ENCODE peak calls at places on chromosomes 4 and X, in four cellular contexts. One of them, this sample, is unnamed.

GRCh38 chr4:143186202-143186601 is 1.5 kb downstream of the USP38 start:
- DNase-seq in heart left ventricle: no peak
- DNase-seq in fibroblast of the aortic adventitia: peak; percentile 7
- DNase-seq in aorta: no peak
- DNase-seq in this sample: no peak

GRCh38 chrX:8204169-8204935 is 33.3 kb upstream of the VCX2 start:
- DNase-seq in fibroblast of the aortic adventitia: no peak
- DNase-seq in heart left ventricle: no peak
- DNase-seq in aorta: no peak
- DNase-seq in this sample: no peak

GRCh38 chr4:41505161-41505653 is 32.8 kb upstream of the LIMCH1 start:
- DNase-seq in fibroblast of the aortic adventitia: peak; percentile 40
- DNase-seq in heart left ventricle: peak; percentile 55
- DNase-seq in aorta: peak; percentile 77
- DNase-seq in this sample: no peak

GRCh38 chrX:16186380-16187007 is 19.2 kb downstream of the MAGEB17 start:
- DNase-seq in fibroblast of the aortic adventitia: no peak
- DNase-seq in aorta: no peak
- DNase-seq in heart left ventricle: no peak
- DNase-seq in this sample: no peak

GRCh38 chrX:33204889-33205288 is 6.5 kb downstream of the DMD start:
- DNase-seq in aorta: no peak
- DNase-seq in fibroblast of the aortic adventitia: peak; percentile 49
- DNase-seq in heart left ventricle: peak; percentile 21
- DNase-seq in this sample: no peak

GRCh38 chrX:66074920-66075879 is 35.3 kb upstream of the VSIG4 start:
- DNase-seq in aorta: peak; percentile 76
- DNase-seq in fibroblast of the aortic adventitia: no peak
- DNase-seq in heart left ventricle: peak; percentile 67
- DNase-seq in this sample: no peak

GRCh38 chrX:47828984-47829383 is 7.7 kb upstream of the ZNF81 start:
- DNase-seq in fibroblast of the aortic adventitia: no peak
- DNase-seq in heart left ventricle: no peak
- DNase-seq in aorta: no peak
- DNase-seq in this sample: no peak

GRCh38 chr4:104491396-104491821 is 3.3 kb downstream of the CXXC4 start:
- DNase-seq in fibroblast of the aortic adventitia: no peak
- DNase-seq in heart left ventricle: peak; percentile 58
- DNase-seq in aorta: peak; percentile 83
- DNase-seq in this sample: no peak

GRCh38 chrX:111868726-111869638 is 7.0 kb upstream of the TRPC5OS start:
- DNase-seq in fibroblast of the aortic adventitia: peak; percentile 5
- DNase-seq in aorta: no peak
- DNase-seq in heart left ventricle: no peak
- DNase-seq in this sample: no peak

GRCh38 chr4:183256756-183257385 is 63.2 kb downstream of the CLDN22 start:
- DNase-seq in aorta: peak; percentile 85
- DNase-seq in heart left ventricle: peak; percentile 68
- DNase-seq in fibroblast of the aortic adventitia: peak; percentile 58
- DNase-seq in this sample: no peak

GRCh38 chr4:14749910-14750309 is 252.4 kb upstream of the CPEB2 start:
- DNase-seq in aorta: no peak
- DNase-seq in fibroblast of the aortic adventitia: peak; percentile 14
- DNase-seq in heart left ventricle: peak; percentile 54
- DNase-seq in this sample: no peak

GRCh38 chr4:154049457-154050181 is 260.7 kb upstream of the SFRP2 start:
- DNase-seq in heart left ventricle: no peak
- DNase-seq in aorta: no peak
- DNase-seq in fibroblast of the aortic adventitia: peak; percentile 67
- DNase-seq in this sample: peak; percentile 73

GRCh38 chrX:53086464-53086863 is 4.3 kb downstream of the TSPYL2 start:
- DNase-seq in aorta: no peak
- DNase-seq in heart left ventricle: peak; percentile 63
- DNase-seq in fibroblast of the aortic adventitia: no peak
- DNase-seq in this sample: no peak

GRCh38 chr4:182885738-182886077 is 31.5 kb downstream of the DCTD start:
- DNase-seq in heart left ventricle: no peak
- DNase-seq in aorta: no peak
- DNase-seq in fibroblast of the aortic adventitia: peak; percentile 46
- DNase-seq in this sample: peak; percentile 28

GRCh38 chrX:72052415-72053090 is 79.2 kb downstream of the RTL5 start:
- DNase-seq in aorta: no peak
- DNase-seq in heart left ventricle: no peak
- DNase-seq in fibroblast of the aortic adventitia: peak; percentile 14
- DNase-seq in this sample: no peak

GRCh38 chr4:84378277-84378838 is 120.7 kb downstream of the NKX6-1 start:
- DNase-seq in fibroblast of the aortic adventitia: no peak
- DNase-seq in aorta: no peak
- DNase-seq in heart left ventricle: no peak
- DNase-seq in this sample: no peak
- H3K4me3 ChIP-seq in fibroblast of the aortic adventitia: no peak overlapping the region
- H3K4me3 ChIP-seq in aorta: no peak overlapping the region
- H3K4me3 ChIP-seq in heart left ventricle: no peak overlapping the region
- H3K4me3 ChIP-seq in this sample: no peak overlapping the region

GRCh38 chr4:71558248-71558647 is 219.4 kb downstream of the SLC4A4 start:
- DNase-seq in fibroblast of the aortic adventitia: no peak
- DNase-seq in heart left ventricle: no peak
- DNase-seq in aorta: no peak
- DNase-seq in this sample: no peak

GRCh38 chr4:71553605-71554004 is 214.8 kb downstream of the SLC4A4 start:
- DNase-seq in fibroblast of the aortic adventitia: peak; percentile 62
- DNase-seq in heart left ventricle: no peak
- DNase-seq in aorta: no peak
- DNase-seq in this sample: peak; percentile 12

GRCh38 chr4:71549516-71550160 is 210.8 kb downstream of the SLC4A4 start:
- DNase-seq in heart left ventricle: no peak
- DNase-seq in aorta: no peak
- DNase-seq in fibroblast of the aortic adventitia: peak; percentile 27
- DNase-seq in this sample: no peak

GRCh38 chr4:71550220-71551190 is 211.7 kb downstream of the SLC4A4 start:
- DNase-seq in heart left ventricle: no peak
- DNase-seq in aorta: no peak
- DNase-seq in fibroblast of the aortic adventitia: peak; percentile 33
- DNase-seq in this sample: peak; percentile 30

GRCh38 chr4:71554025-71554424 is 215.2 kb downstream of the SLC4A4 start:
- DNase-seq in aorta: no peak
- DNase-seq in fibroblast of the aortic adventitia: no peak
- DNase-seq in heart left ventricle: no peak
- DNase-seq in this sample: no peak
- H3K4me3 ChIP-seq in aorta: no peak overlapping the region
- H3K4me3 ChIP-seq in fibroblast of the aortic adventitia: no peak overlapping the region
- H3K4me3 ChIP-seq in heart left ventricle: no peak overlapping the region
- H3K4me3 ChIP-seq in this sample: no peak overlapping the region

GRCh38 chrX:123860983-123861382 is 1.1 kb downstream of the XIAP start:
- DNase-seq in heart left ventricle: no peak
- DNase-seq in fibroblast of the aortic adventitia: peak; percentile 55
- DNase-seq in aorta: no peak
- DNase-seq in this sample: no peak
- H3K4me3 ChIP-seq in heart left ventricle: peak overlapping the region; percentile 64
- H3K4me3 ChIP-seq in fibroblast of the aortic adventitia: peak overlapping the region; percentile 70
- H3K4me3 ChIP-seq in aorta: peak overlapping the region; percentile 34
- H3K4me3 ChIP-seq in this sample: peak overlapping the region; percentile 60

GRCh38 chr4:133981327-133981726 is 220.3 kb downstream of the PABPC4L start:
- DNase-seq in fibroblast of the aortic adventitia: no peak
- DNase-seq in heart left ventricle: no peak
- DNase-seq in aorta: no peak
- DNase-seq in this sample: no peak
- H3K4me3 ChIP-seq in fibroblast of the aortic adventitia: no peak overlapping the region
- H3K4me3 ChIP-seq in heart left ventricle: no peak overlapping the region
- H3K4me3 ChIP-seq in aorta: no peak overlapping the region
- H3K4me3 ChIP-seq in this sample: no peak overlapping the region

GRCh38 chr4:151940926-151941617 is 180.3 kb upstream of the GATB start:
- DNase-seq in fibroblast of the aortic adventitia: no peak
- DNase-seq in aorta: no peak
- DNase-seq in heart left ventricle: no peak
- DNase-seq in this sample: no peak
- H3K4me3 ChIP-seq in fibroblast of the aortic adventitia: no peak overlapping the region
- H3K4me3 ChIP-seq in aorta: no peak overlapping the region
- H3K4me3 ChIP-seq in heart left ventricle: no peak overlapping the region
- H3K4me3 ChIP-seq in this sample: no peak overlapping the region

GRCh38 chr4:3660086-3660927 is 105.9 kb upstream of the ADRA2C start:
- DNase-seq in aorta: no peak
- DNase-seq in fibroblast of the aortic adventitia: no peak
- DNase-seq in heart left ventricle: no peak
- DNase-seq in this sample: peak; percentile 19
- H3K4me3 ChIP-seq in aorta: no peak overlapping the region
- H3K4me3 ChIP-seq in fibroblast of the aortic adventitia: no peak overlapping the region
- H3K4me3 ChIP-seq in heart left ventricle: no peak overlapping the region
- H3K4me3 ChIP-seq in this sample: no peak overlapping the region

GRCh38 chr4:98262431-98262830 is 1.2 kb downstream of the RAP1GDS1 start:
- DNase-seq in fibroblast of the aortic adventitia: peak; percentile 15
- DNase-seq in aorta: no peak
- DNase-seq in heart left ventricle: no peak
- DNase-seq in this sample: no peak
- H3K4me3 ChIP-seq in fibroblast of the aortic adventitia: peak overlapping the region; percentile 76
- H3K4me3 ChIP-seq in aorta: peak overlapping the region; percentile 94
- H3K4me3 ChIP-seq in heart left ventricle: peak overlapping the region; percentile 87
- H3K4me3 ChIP-seq in this sample: peak overlapping the region; percentile 88

GRCh38 chrX:24113161-24113560 is 36.4 kb upstream of the ZFX start:
- DNase-seq in aorta: no peak
- DNase-seq in heart left ventricle: no peak
- DNase-seq in fibroblast of the aortic adventitia: peak; percentile 52
- DNase-seq in this sample: no peak

DNA sequence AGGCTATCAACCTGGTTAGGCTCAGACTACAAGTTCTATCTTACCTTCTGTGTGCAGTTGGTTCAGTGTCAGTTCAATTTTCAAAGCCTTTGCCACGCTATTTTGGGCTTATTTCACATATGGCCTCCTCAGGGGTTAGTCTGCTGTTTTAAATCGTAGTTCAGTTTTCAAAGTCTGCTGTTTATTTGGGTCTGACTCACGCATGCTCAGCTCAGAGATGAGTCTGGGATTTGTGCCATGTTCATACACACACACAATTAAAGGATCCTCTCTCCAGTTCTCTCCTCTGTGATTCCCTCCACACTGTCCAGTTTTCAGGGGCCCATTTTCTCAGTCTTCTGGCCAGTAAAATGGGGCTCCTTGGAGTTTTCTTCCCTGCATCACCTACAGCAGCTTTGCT is 32.2 kb upstream of the ZFX start:
- DNase-seq in heart left ventricle: no peak
- DNase-seq in aorta: no peak
- DNase-seq in fibroblast of the aortic adventitia: peak; percentile 88
- DNase-seq in this sample: no peak
- H3K4me3 ChIP-seq in heart left ventricle: no peak overlapping the region
- H3K4me3 ChIP-seq in aorta: no peak overlapping the region
- H3K4me3 ChIP-seq in fibroblast of the aortic adventitia: no peak overlapping the region
- H3K4me3 ChIP-seq in this sample: no peak overlapping the region

GRCh38 chr4:112340048-112340447 is 42.9 kb downstream of the ALPK1 start:
- DNase-seq in heart left ventricle: no peak
- DNase-seq in aorta: no peak
- DNase-seq in fibroblast of the aortic adventitia: no peak
- DNase-seq in this sample: no peak

GRCh38 chr4:112348488-112349158 is 51.5 kb downstream of the ALPK1 start:
- DNase-seq in fibroblast of the aortic adventitia: peak; percentile 52
- DNase-seq in heart left ventricle: peak; percentile 90
- DNase-seq in aorta: peak; percentile 76
- DNase-seq in this sample: peak; percentile 24

GRCh38 chr4:112343330-112343729 is 46.2 kb downstream of the ALPK1 start:
- DNase-seq in aorta: no peak
- DNase-seq in heart left ventricle: no peak
- DNase-seq in fibroblast of the aortic adventitia: no peak
- DNase-seq in this sample: no peak
- H3K4me3 ChIP-seq in aorta: no peak overlapping the region
- H3K4me3 ChIP-seq in heart left ventricle: no peak overlapping the region
- H3K4me3 ChIP-seq in fibroblast of the aortic adventitia: no peak overlapping the region
- H3K4me3 ChIP-seq in this sample: no peak overlapping the region

GRCh38 chr4:3342182-3342854 is 49.5 kb downstream of the RGS12 start:
- DNase-seq in aorta: no peak
- DNase-seq in fibroblast of the aortic adventitia: peak; percentile 72
- DNase-seq in heart left ventricle: no peak
- DNase-seq in this sample: peak; percentile 47
- H3K4me3 ChIP-seq in aorta: no peak overlapping the region
- H3K4me3 ChIP-seq in fibroblast of the aortic adventitia: peak overlapping the region; percentile 19
- H3K4me3 ChIP-seq in heart left ventricle: no peak overlapping the region
- H3K4me3 ChIP-seq in this sample: no peak overlapping the region

This sample was measured in skeletal muscle cell.